ENCODE peak calls at places on chromosomes 12 and 14, in seven cellular contexts. Y is colonic mucosa, J is tibial artery, W is AG04450, G is A549, V is body of pancreas, U is adrenal gland. O is an unnamed sample.
A peak's percentile ranks its signal among the peaks of the same experiment; 100 is the strongest.

GRCh38 chr12:125983784-125984510 is 918.7 kb downstream of the AACS start:
- DNase-seq in Y (no peak), J (no peak), W (no peak), G (no peak), V (peak; percentile 6), U (no peak), O (no peak)

GRCh38 chr14:102986810-102987579 is 64.5 kb downstream of the AMN start:
- DNase-seq in Y (no peak), J (peak; percentile 51), W (peak; percentile 43), G (no peak), V (no peak), U (no peak), O (peak; percentile 46)

GRCh38 chr14:102525213-102526143 is 15.9 kb upstream of the ANKRD9 start:
- DNase-seq in Y (peak; percentile 70), J (no peak), W (no peak), G (peak; percentile 80), V (peak; percentile 55), U (peak; percentile 56), O (no peak)

GRCh38 chr12:81083018-81083417 is 5.1 kb downstream of the ACSS3 start:
- DNase-seq in Y (no peak), J (no peak), W (no peak), G (no peak), V (no peak), U (no peak), O (no peak)

GRCh38 chr12:6554168-6554989 is 1.5 kb downstream of the IFFO1 start:
- DNase-seq in Y (peak; percentile 80), J (peak; percentile 89), W (no peak), G (peak; percentile 82), V (peak; percentile 78), U (peak; percentile 78), O (no peak)

GRCh38 chr14:93977790-93978581 is 1.6 kb upstream of the ASB2 start:
- DNase-seq in Y (no peak), J (no peak), W (no peak), G (no peak), V (no peak), U (no peak), O (no peak)

GRCh38 chr12:49641748-49642369 is 18.5 kb downstream of the PRPF40B start:
- DNase-seq in Y (no peak), J (no peak), W (no peak), G (no peak), V (no peak), U (no peak), O (no peak)

GRCh38 chr14:73428354-73428824 is 30.0 kb downstream of the NUMB start:
- DNase-seq in Y (no peak), J (no peak), W (no peak), G (peak; percentile 76), V (peak; percentile 74), U (no peak), O (no peak)

GRCh38 chr14:71582705-71583104 is 349.5 kb upstream of the RGS6 start:
- DNase-seq in Y (no peak), J (no peak), W (peak; percentile 51), G (no peak), V (no peak), U (no peak), O (no peak)

GRCh38 chr14:101947577-101947903 is 16.8 kb upstream of the DYNC1H1 start:
- DNase-seq in Y (peak; percentile 46), J (no peak), W (no peak), G (no peak), V (no peak), U (no peak), O (no peak)

GRCh38 chr12:5087831-5088554 is 44.3 kb downstream of the KCNA5 start:
- DNase-seq in Y (no peak), J (no peak), W (no peak), G (no peak), V (no peak), U (no peak), O (no peak)

GRCh38 chr14:91289464-91289863 is 45.0 kb upstream of the GPR68 start:
- DNase-seq in Y (no peak), J (no peak), W (no peak), G (no peak), V (no peak), U (no peak), O (no peak)

GRCh38 chr14:92798811-92799210 is 4.7 kb downstream of the GOLGA5 start:
- DNase-seq in Y (no peak), J (no peak), W (no peak), G (no peak), V (no peak), U (no peak), O (no peak)

GRCh38 chr14:85475113-85475512 is 54.8 kb upstream of the FLRT2 start:
- DNase-seq in Y (no peak), J (no peak), W (no peak), G (no peak), V (no peak), U (no peak), O (no peak)

GRCh38 chr12:119659289-119659897 is 8.5 kb upstream of the PRKAB1 start:
- DNase-seq in Y (peak; percentile 43), J (no peak), W (no peak), G (peak; percentile 26), V (peak; percentile 33), U (peak; percentile 31), O (no peak)

GRCh38 chr12:106113042-106113441 is 25.7 kb downstream of the NUAK1 start:
- DNase-seq in Y (no peak), J (no peak), W (no peak), G (no peak), V (no peak), U (no peak), O (no peak)

GRCh38 chr14:104879983-104880565 is 15.0 kb downstream of the CEP170B start:
- DNase-seq in Y (no peak), J (no peak), W (no peak), G (no peak), V (no peak), U (no peak), O (no peak)

GRCh38 chr12:6766651-6767300 is 613 bp downstream of the PTMS start:
- DNase-seq in Y (peak; percentile 85), J (peak; percentile 93), W (no peak), G (peak; percentile 68), V (peak; percentile 81), U (peak; percentile 69), O (no peak)

GRCh38 chr14:81402123-81402495 is 2.0 kb upstream of the STON2 start:
- DNase-seq in Y (no peak), J (no peak), W (no peak), G (no peak), V (no peak), U (no peak), O (no peak)

GRCh38 chr12:98671459-98671858 is 26.4 kb downstream of the APAF1 start:
- DNase-seq in Y (no peak), J (no peak), W (no peak), G (no peak), V (peak; percentile 45), U (no peak), O (no peak)

GRCh38 chr14:43877351-43877900 is 629.7 kb downstream of the FSCB start:
- DNase-seq in Y (no peak), J (no peak), W (no peak), G (no peak), V (no peak), U (no peak), O (no peak)

DNA sequence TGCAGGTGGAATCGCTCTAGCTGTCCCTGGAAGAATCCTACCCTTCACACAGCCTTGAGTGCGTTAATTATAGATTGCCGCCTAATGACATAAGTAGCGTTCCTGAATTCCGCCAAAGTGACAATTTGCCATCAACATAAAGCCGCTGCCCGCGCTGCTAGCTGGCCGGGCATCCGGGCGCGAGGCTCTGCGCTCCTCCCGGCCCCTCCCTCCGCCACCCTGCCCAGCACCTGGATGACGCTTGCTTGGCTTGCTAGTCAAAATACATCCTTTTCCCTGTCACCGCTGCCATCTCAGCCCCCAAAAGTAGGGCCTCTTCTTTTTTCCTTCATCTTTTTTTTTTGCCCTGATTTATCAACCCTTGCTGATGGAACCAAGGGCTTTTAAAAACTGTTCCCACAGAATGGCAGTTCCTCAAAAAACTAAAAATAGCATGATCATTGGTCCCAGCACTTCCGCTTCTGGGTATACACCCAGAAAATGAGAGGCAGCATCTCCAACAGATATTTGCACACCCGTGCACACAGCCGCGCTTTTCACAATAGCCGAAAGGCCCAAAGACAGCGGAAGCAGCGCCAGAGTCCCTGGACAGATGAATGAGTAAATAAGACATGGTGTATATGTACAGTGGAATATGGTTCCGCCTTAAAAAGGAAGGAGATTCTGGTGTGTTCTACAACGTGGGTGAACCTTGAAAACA is 235.3 kb downstream of the BCL11B start:
- DNase-seq in Y (no peak), J (peak; percentile 68), W (no peak), G (no peak), V (peak; percentile 55), U (peak; percentile 48), O (no peak)
- H3K4me3 ChIP-seq in Y (no peak overlapping the region), J (no peak overlapping the region), W (no peak overlapping the region), G (no peak overlapping the region), V (no peak overlapping the region), U (no peak overlapping the region), O (no peak overlapping the region)

GRCh38 chr12:53759261-53759660 is 7.5 kb upstream of the CISTR start:
- DNase-seq in Y (no peak), J (no peak), W (no peak), G (no peak), V (no peak), U (no peak), O (no peak)

GRCh38 chr12:53758081-53758769 is 6.4 kb upstream of the CISTR start:
- DNase-seq in Y (no peak), J (no peak), W (no peak), G (no peak), V (no peak), U (no peak), O (no peak)

GRCh38 chr12:53757095-53757770 is 5.5 kb upstream of the CISTR start:
- DNase-seq in Y (peak; percentile 80), J (peak; percentile 84), W (no peak), G (peak; percentile 78), V (peak; percentile 88), U (peak; percentile 84), O (no peak)

GRCh38 chr12:53764630-53765029 is 12.9 kb upstream of the CISTR start:
- DNase-seq in Y (no peak), J (no peak), W (no peak), G (no peak), V (no peak), U (no peak), O (no peak)

GRCh38 chr12:53761306-53761705 is 9.5 kb upstream of the CISTR start:
- DNase-seq in Y (no peak), J (no peak), W (no peak), G (no peak), V (no peak), U (no peak), O (no peak)
- H3K4me3 ChIP-seq in Y (no peak overlapping the region), J (no peak overlapping the region), W (no peak overlapping the region), G (no peak overlapping the region), V (no peak overlapping the region), U (no peak overlapping the region), O (no peak overlapping the region)

GRCh38 chr12:89349814-89350213 is 2.5 kb downstream of the DUSP6 start:
- DNase-seq in Y (peak; percentile 39), J (no peak), W (no peak), G (no peak), V (peak; percentile 57), U (peak; percentile 44), O (no peak)
- H3K4me3 ChIP-seq in Y (peak overlapping the region; percentile 70), J (peak overlapping the region; percentile 74), W (peak overlapping the region; percentile 98), G (no peak overlapping the region), V (peak overlapping the region; percentile 87), U (no peak overlapping the region), O (peak overlapping the region; percentile 82)

DNA sequence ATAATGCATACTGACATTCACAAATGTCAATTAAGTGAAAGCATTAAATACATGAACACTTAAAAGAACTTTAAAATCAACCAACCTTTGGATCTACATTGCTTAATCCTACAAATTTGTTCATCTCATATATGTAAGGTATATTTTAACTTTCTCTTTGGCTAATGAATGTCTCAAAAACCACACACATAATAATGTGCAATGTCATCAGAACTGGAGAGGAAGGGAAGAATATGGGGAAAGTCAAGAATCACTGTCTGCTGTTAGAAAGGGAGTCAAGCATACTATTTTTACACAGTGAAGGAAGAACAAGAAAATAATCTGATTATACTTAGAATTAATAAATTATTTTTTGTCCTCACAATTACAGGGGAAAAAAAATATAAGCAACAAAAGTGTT is 4.9 kb downstream of the GMFB start:
- DNase-seq in Y (no peak), J (no peak), W (no peak), G (no peak), V (no peak), U (no peak), O (no peak)
- H3K4me3 ChIP-seq in Y (no peak overlapping the region), J (no peak overlapping the region), W (no peak overlapping the region), G (no peak overlapping the region), V (no peak overlapping the region), U (no peak overlapping the region), O (no peak overlapping the region)